ENCODE peak calls at places on chromosome 4, in eight cellular contexts. L is pancreas; D is tibial nerve; G is CD4-positive, alpha-beta memory T cell; N is transverse colon; M is adipocyte; S is lower lobe of right lung; W is GM23248. R is an unnamed sample. For H3K9me3 and H3K36me3, the result is how much of the 10 kb centered on the place peaks cover.

GRCh38 chr4:26746742-26747351 is 113.8 kb upstream of the STIM2 start:
- DNase-seq in L (no peak), D (no peak), G (no peak), N (no peak), M (no peak), S (no peak), W (no peak), R (no peak)

GRCh38 chr4:149838036-149838435 is 22.4 kb upstream of the IQCM start:
- DNase-seq in L (no peak), D (no peak), G (no peak), N (no peak), M (no peak), S (no peak), W (no peak), R (no peak)

GRCh38 chr4:94831607-94832006 is 73.9 kb downstream of the BMPR1B start:
- DNase-seq in L (no peak), D (no peak), G (no peak), N (no peak), M (no peak), S (no peak), W (no peak), R (no peak)

GRCh38 chr4:108078024-108078733 is 88.5 kb downstream of the HADH start:
- DNase-seq in L (no peak), D (no peak), G (no peak), N (no peak), M (no peak), S (no peak), W (no peak), R (no peak)

GRCh38 chr4:177047070-177047850 is 254.5 kb upstream of the VEGFC start:
- DNase-seq in L (peak), D (no peak), G (peak), N (peak), M (peak), S (no peak), W (peak), R (peak)

GRCh38 chr4:156109943-156110925 is 156.6 kb upstream of the CTSO start:
- DNase-seq in L (no peak), D (no peak), G (no peak), N (no peak), M (no peak), S (no peak), W (peak), R (no peak)

GRCh38 chr4:88291003-88291402 is 6.6 kb upstream of the PPM1K start:
- DNase-seq in L (peak), D (no peak), G (no peak), N (no peak), M (peak), S (no peak), W (peak), R (peak)

GRCh38 chr4:176792348-176793059 is at the start of gene VEGFC:
- DNase-seq in L (peak), D (no peak), G (no peak), N (peak), M (peak), S (peak), W (peak), R (peak)

GRCh38 chr4:20253272-20253798 is 1.6 kb downstream of the SLIT2 start:
- DNase-seq in L (no peak), D (no peak), G (no peak), N (no peak), M (no peak), S (no peak), W (peak), R (no peak)

GRCh38 chr4:74716436-74716765 is 77.9 kb downstream of the BTC start:
- DNase-seq in L (no peak), D (no peak), G (no peak), N (no peak), M (no peak), S (no peak), W (no peak), R (no peak)

GRCh38 chr4:57465321-57466056 is 355.3 kb upstream of the IGFBP7 start:
- DNase-seq in L (no peak), D (no peak), G (no peak), N (no peak), M (no peak), S (no peak), W (no peak), R (no peak)

GRCh38 chr4:185412412-185412811 is 13.4 kb downstream of the UFSP2 start:
- DNase-seq in L (no peak), D (no peak), G (no peak), N (no peak), M (no peak), S (no peak), W (peak), R (no peak)

GRCh38 chr4:109184421-109184956 is 118.0 kb downstream of the COL25A1 start:
- DNase-seq in L (no peak), D (no peak), G (no peak), N (no peak), M (no peak), S (no peak), W (peak), R (no peak)

GRCh38 chr4:105451346-105451745 is 22.5 kb downstream of the PPA2 start:
- DNase-seq in L (no peak), D (no peak), G (no peak), N (no peak), M (no peak), S (no peak), W (no peak), R (no peak)

GRCh38 chr4:177185151-177185550 is 124.5 kb upstream of the NEIL3 start:
- DNase-seq in L (no peak), D (no peak), G (no peak), N (no peak), M (no peak), S (no peak), W (peak), R (no peak)

GRCh38 chr4:17662694-17663093 is 48.3 kb downstream of the MED28 start:
- DNase-seq in L (no peak), D (no peak), G (no peak), N (no peak), M (no peak), S (no peak), W (peak), R (no peak)

GRCh38 chr4:7725951-7726350 is 213.7 kb downstream of the AFAP1 start:
- DNase-seq in L (no peak), D (no peak), G (no peak), N (no peak), M (peak), S (no peak), W (peak), R (no peak)

GRCh38 chr4:142440093-142440492 is 406.0 kb downstream of the INPP4B start:
- DNase-seq in L (no peak), D (no peak), G (no peak), N (no peak), M (no peak), S (no peak), W (no peak), R (no peak)

GRCh38 chr4:78706302-78706701 is 69.8 kb upstream of the BMP2K start:
- DNase-seq in L (no peak), D (no peak), G (no peak), N (no peak), M (no peak), S (no peak), W (no peak), R (no peak)

GRCh38 chr4:180150818-180151217 is 2092.4 kb upstream of the TENM3 start:
- DNase-seq in L (no peak), D (no peak), G (no peak), N (no peak), M (peak), S (no peak), W (peak), R (peak)

GRCh38 chr4:83558693-83559092 is 22.8 kb downstream of the GPAT3 start:
- DNase-seq in L (no peak), D (no peak), G (no peak), N (no peak), M (peak), S (no peak), W (peak), R (no peak)

GRCh38 chr4:172982151-172982590 is 186.4 kb upstream of the GALNT7 start:
- DNase-seq in L (no peak), D (no peak), G (no peak), N (no peak), M (peak), S (no peak), W (peak), R (no peak)

GRCh38 chr4:74631338-74631737 is 163.0 kb downstream of the BTC start:
- DNase-seq in L (no peak), D (no peak), G (no peak), N (no peak), M (no peak), S (no peak), W (peak), R (peak)

GRCh38 chr4:119693127-119693526 is 64.5 kb upstream of the PDE5A start:
- DNase-seq in L (no peak), D (no peak), G (no peak), N (no peak), M (no peak), S (no peak), W (peak), R (no peak)

GRCh38 chr4:182876006-182876405 is 41.2 kb downstream of the DCTD start:
- DNase-seq in L (no peak), D (no peak), G (no peak), N (no peak), M (no peak), S (no peak), W (no peak), R (no peak)

GRCh38 chr4:60216752-60217151 is 983.4 kb upstream of the ADGRL3 start:
- DNase-seq in L (no peak), D (no peak), G (no peak), N (no peak), M (peak), S (no peak), W (peak), R (peak)

GRCh38 chr4:8725071-8725841 is 132.7 kb downstream of the CPZ start:
- DNase-seq in L (no peak), D (peak), G (no peak), N (peak), M (no peak), S (peak), W (no peak), R (no peak)

DNA sequence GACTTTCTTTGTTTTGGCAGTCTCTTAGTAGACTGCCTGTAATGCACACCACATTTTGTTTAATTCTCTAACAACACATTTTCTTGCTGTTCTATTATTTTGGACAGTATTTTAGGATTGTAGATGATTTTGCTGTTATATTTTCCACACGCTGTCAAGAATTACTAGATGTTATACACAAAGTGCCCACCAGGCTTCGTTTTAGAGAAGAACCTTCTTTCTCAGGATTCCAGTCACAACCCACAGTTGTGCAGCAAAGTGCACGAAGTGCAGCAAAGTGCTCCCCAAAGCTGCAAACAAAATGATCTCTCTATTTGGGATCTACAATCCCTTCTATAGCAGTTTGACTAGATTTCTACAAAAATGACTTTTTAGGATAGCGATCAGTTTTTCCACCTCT is 2.4 kb downstream of the ZNF141 start:
- DNase-seq in L (no peak), D (no peak), G (no peak), N (no peak), M (peak), S (no peak), W (peak), R (no peak)
- H3K9me3 ChIP-seq in L (under half), D (under half), G (under half), N (under half), M (under half), S (under half), W (under half), R (under half)

DNA sequence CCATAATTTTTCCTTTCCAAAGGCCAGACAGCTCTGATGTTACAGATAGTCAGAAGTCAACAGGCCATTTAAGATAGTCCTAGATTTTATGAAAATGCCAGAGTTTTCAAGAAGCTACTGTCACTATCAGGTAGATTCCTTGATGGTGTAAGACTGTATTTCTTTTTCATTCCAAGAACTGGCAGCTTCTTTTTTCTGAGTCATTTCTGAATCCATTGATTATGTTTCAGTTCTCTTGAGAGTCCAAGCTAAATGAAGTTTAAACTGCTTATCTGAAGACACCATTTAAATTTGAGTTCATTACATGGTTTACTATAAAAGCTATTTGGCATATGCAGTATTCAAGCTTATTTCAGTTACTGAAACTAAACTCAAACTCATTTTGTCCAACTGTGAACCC is 44.6 kb downstream of the RASSF6 start:
- DNase-seq in L (no peak), D (no peak), G (no peak), N (no peak), M (no peak), S (no peak), W (no peak), R (no peak)
- H3K36me3 ChIP-seq in L (under half), D (under half), G (under half), N (under half), M (under half), S (under half), W (under half), R (under half)

GRCh38 chr4:188091-188490 is 63.8 kb downstream of the ZNF718 start:
- DNase-seq in L (no peak), D (no peak), G (no peak), N (no peak), M (no peak), S (no peak), W (no peak), R (no peak)
- H3K9me3 ChIP-seq in L (under half), D (under half), G (under half), N (half or more), M (half or more), S (half or more), W (under half), R (under half)

DNA sequence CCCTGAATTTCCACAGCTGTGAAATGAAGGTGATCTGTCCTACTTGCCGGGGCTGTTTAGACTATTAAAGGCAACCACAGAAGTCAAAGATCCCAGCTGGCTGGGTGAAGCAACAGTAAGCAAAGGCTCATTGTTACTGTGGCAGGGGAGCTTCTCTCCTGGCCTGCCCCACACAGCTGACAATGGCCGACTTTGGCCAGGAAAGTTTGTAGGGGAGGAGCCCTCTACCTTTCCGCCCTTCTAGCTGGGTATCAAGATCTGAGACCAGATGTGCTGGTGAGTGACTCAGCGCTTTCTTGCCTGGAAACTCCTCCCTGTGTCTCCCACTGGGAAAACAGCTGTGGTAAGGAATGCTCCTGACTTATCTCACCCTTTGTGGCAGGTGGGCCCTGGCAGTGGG is 21.1 kb downstream of the RASSF6 start:
- DNase-seq in L (peak), D (peak), G (no peak), N (peak), M (peak), S (no peak), W (peak), R (peak)
- H3K36me3 ChIP-seq in L (under half), D (under half), G (under half), N (under half), M (under half), S (under half), W (under half), R (under half)

GRCh38 chr4:73170518-73171198 is 87.9 kb downstream of the ANKRD17 start:
- DNase-seq in L (no peak), D (no peak), G (no peak), N (no peak), M (no peak), S (no peak), W (no peak), R (no peak)

GRCh38 chr4:73166212-73166611 is 92.4 kb downstream of the ANKRD17 start:
- DNase-seq in L (no peak), D (no peak), G (no peak), N (no peak), M (no peak), S (no peak), W (no peak), R (no peak)

DNA sequence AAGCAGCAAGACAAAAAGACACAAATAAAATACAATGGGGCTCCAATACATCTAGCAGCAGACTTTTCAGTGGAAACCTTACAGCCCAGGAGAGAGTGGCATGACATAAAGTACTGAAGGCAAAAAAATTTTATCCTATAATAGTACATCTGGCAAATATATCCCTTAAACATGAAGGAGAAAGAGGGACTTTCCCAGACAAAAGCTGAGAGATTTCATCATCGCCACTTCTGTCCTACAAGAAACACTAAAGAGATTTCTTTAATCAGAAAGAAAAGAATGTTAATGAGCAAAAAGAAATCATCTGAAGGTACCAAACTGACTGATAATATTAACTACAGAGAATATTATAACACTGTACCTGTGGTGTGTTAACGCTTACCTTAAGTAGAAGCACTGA is 86.4 kb downstream of the ANKRD17 start:
- DNase-seq in L (no peak), D (no peak), G (no peak), N (no peak), M (peak), S (no peak), W (no peak), R (no peak)
- H3K9me3 ChIP-seq in L (under half), D (under half), G (under half), N (under half), M (under half), S (under half), W (under half), R (under half)

GRCh38 chr4:121674191-121674590 is 22.6 kb downstream of the ANXA5 start:
- DNase-seq in L (no peak), D (no peak), G (no peak), N (no peak), M (no peak), S (no peak), W (no peak), R (no peak)

GRCh38 chr4:121675715-121676114 is 21.1 kb downstream of the ANXA5 start:
- DNase-seq in L (no peak), D (no peak), G (no peak), N (no peak), M (peak), S (no peak), W (peak), R (no peak)

GRCh38 chr4:121677524-121677923 is 19.3 kb downstream of the ANXA5 start:
- DNase-seq in L (no peak), D (no peak), G (no peak), N (no peak), M (no peak), S (no peak), W (no peak), R (no peak)

GRCh38 chr4:121674696-121675095 is 22.1 kb downstream of the ANXA5 start:
- DNase-seq in L (no peak), D (no peak), G (no peak), N (no peak), M (no peak), S (no peak), W (no peak), R (no peak)

GRCh38 chr4:121676388-121677075 is 20.2 kb downstream of the ANXA5 start:
- DNase-seq in L (no peak), D (no peak), G (no peak), N (no peak), M (no peak), S (no peak), W (no peak), R (no peak)
- H3K36me3 ChIP-seq in L (under half), D (under half), G (under half), N (under half), M (half or more), S (half or more), W (half or more), R (half or more)

DNA sequence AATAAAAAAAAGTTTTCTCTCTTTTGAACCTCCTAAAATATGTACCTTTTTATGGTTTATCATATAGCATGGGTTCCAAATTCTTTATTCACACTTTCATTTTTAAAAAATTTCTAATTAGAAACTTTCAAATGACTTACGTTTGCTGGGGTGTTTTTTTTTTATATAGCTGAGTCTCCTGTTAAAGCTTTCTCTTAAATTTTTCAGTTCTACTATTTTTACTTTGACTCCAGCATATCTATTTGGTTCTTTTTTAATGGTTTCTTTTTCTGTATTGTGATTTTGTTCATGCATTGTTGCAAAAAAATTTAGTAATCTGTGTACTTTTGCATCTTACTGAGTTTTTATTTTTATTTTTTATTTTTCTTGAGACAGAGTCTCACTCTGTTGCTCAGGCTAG is 22.3 kb downstream of the ZNF718 start:
- DNase-seq in L (no peak), D (no peak), G (no peak), N (no peak), M (no peak), S (no peak), W (no peak), R (no peak)
- H3K9me3 ChIP-seq in L (under half), D (under half), G (under half), N (half or more), M (half or more), S (half or more), W (under half), R (under half)

R was measured in SJCRH30.